ENCODE peak calls at places on chromosomes 2 and 18, in nine cellular contexts. One of them, this sample, is unnamed.

GRCh38 chr18:44067201-44067600 is 613.5 kb upstream of the SETBP1 start:
- DNase-seq in myocyte: no peak
- DNase-seq in GM12864: no peak
- DNase-seq in kidney: no peak
- DNase-seq in OCI-LY7: no peak
- DNase-seq in EL: no peak
- DNase-seq in stimulated activated CD4-positive, alpha-beta T cell treated with anti-CD3 and anti-CD28 coated beads, TNF-alpha, amount 100 ng/mL, for 24 hours: no peak
- DNase-seq in stomach: no peak
- DNase-seq in NCI-H1105 treated with DMSO at 0.1 percent for 48 hours: no peak
- DNase-seq in this sample: no peak

GRCh38 chr2:240855670-240856069 is 13.0 kb upstream of the AGXT start:
- DNase-seq in OCI-LY7: no peak
- DNase-seq in kidney: no peak
- DNase-seq in EL: no peak
- DNase-seq in NCI-H1105 treated with DMSO at 0.1 percent for 48 hours: no peak
- DNase-seq in GM12864: no peak
- DNase-seq in stimulated activated CD4-positive, alpha-beta T cell treated with anti-CD3 and anti-CD28 coated beads, TNF-alpha, amount 100 ng/mL, for 24 hours: no peak
- DNase-seq in stomach: no peak
- DNase-seq in myocyte: no peak
- DNase-seq in this sample: no peak

GRCh38 chr18:44679912-44680270 is 797 bp upstream of the SETBP1 start:
- DNase-seq in EL: peak
- DNase-seq in stimulated activated CD4-positive, alpha-beta T cell treated with anti-CD3 and anti-CD28 coated beads, TNF-alpha, amount 100 ng/mL, for 24 hours: no peak
- DNase-seq in GM12864: no peak
- DNase-seq in myocyte: peak
- DNase-seq in kidney: peak
- DNase-seq in stomach: peak
- DNase-seq in OCI-LY7: peak
- DNase-seq in NCI-H1105 treated with DMSO at 0.1 percent for 48 hours: peak
- DNase-seq in this sample: peak

GRCh38 chr2:229704231-229704630 is 10.1 kb downstream of the DNER start:
- DNase-seq in OCI-LY7: no peak
- DNase-seq in NCI-H1105 treated with DMSO at 0.1 percent for 48 hours: no peak
- DNase-seq in GM12864: no peak
- DNase-seq in stimulated activated CD4-positive, alpha-beta T cell treated with anti-CD3 and anti-CD28 coated beads, TNF-alpha, amount 100 ng/mL, for 24 hours: no peak
- DNase-seq in stomach: no peak
- DNase-seq in kidney: no peak
- DNase-seq in EL: no peak
- DNase-seq in myocyte: no peak
- DNase-seq in this sample: no peak

GRCh38 chr18:1475867-1476266 is 571.2 kb downstream of the ADCYAP1 start:
- DNase-seq in stimulated activated CD4-positive, alpha-beta T cell treated with anti-CD3 and anti-CD28 coated beads, TNF-alpha, amount 100 ng/mL, for 24 hours: no peak
- DNase-seq in GM12864: no peak
- DNase-seq in OCI-LY7: no peak
- DNase-seq in NCI-H1105 treated with DMSO at 0.1 percent for 48 hours: no peak
- DNase-seq in EL: no peak
- DNase-seq in kidney: no peak
- DNase-seq in myocyte: no peak
- DNase-seq in stomach: no peak
- DNase-seq in this sample: no peak

GRCh38 chr18:47969851-47970250 is 39.4 kb upstream of the SMAD2 start:
- DNase-seq in EL: peak
- DNase-seq in kidney: no peak
- DNase-seq in stomach: no peak
- DNase-seq in GM12864: no peak
- DNase-seq in OCI-LY7: no peak
- DNase-seq in myocyte: peak
- DNase-seq in NCI-H1105 treated with DMSO at 0.1 percent for 48 hours: no peak
- DNase-seq in stimulated activated CD4-positive, alpha-beta T cell treated with anti-CD3 and anti-CD28 coated beads, TNF-alpha, amount 100 ng/mL, for 24 hours: no peak
- DNase-seq in this sample: no peak

GRCh38 chr2:219207254-219207883 is 787 bp downstream of the ZFAND2B start:
- DNase-seq in NCI-H1105 treated with DMSO at 0.1 percent for 48 hours: no peak
- DNase-seq in stimulated activated CD4-positive, alpha-beta T cell treated with anti-CD3 and anti-CD28 coated beads, TNF-alpha, amount 100 ng/mL, for 24 hours: no peak
- DNase-seq in OCI-LY7: no peak
- DNase-seq in stomach: no peak
- DNase-seq in myocyte: no peak
- DNase-seq in EL: no peak
- DNase-seq in GM12864: no peak
- DNase-seq in kidney: peak
- DNase-seq in this sample: no peak

GRCh38 chr18:24792164-24792563 is 331.7 kb downstream of the HRH4 start:
- DNase-seq in OCI-LY7: no peak
- DNase-seq in stimulated activated CD4-positive, alpha-beta T cell treated with anti-CD3 and anti-CD28 coated beads, TNF-alpha, amount 100 ng/mL, for 24 hours: no peak
- DNase-seq in myocyte: no peak
- DNase-seq in GM12864: no peak
- DNase-seq in stomach: no peak
- DNase-seq in kidney: no peak
- DNase-seq in EL: no peak
- DNase-seq in NCI-H1105 treated with DMSO at 0.1 percent for 48 hours: no peak
- DNase-seq in this sample: no peak

GRCh38 chr2:200758341-200758740 is 53.4 kb upstream of the BZW1 start:
- DNase-seq in stimulated activated CD4-positive, alpha-beta T cell treated with anti-CD3 and anti-CD28 coated beads, TNF-alpha, amount 100 ng/mL, for 24 hours: no peak
- DNase-seq in GM12864: no peak
- DNase-seq in OCI-LY7: no peak
- DNase-seq in NCI-H1105 treated with DMSO at 0.1 percent for 48 hours: no peak
- DNase-seq in kidney: no peak
- DNase-seq in EL: no peak
- DNase-seq in stomach: no peak
- DNase-seq in myocyte: no peak
- DNase-seq in this sample: no peak